ENCODE peak calls at places on chromosome 17, in six cellular contexts. One of them, this sample, is unnamed.

GRCh38 chr17:67696853-67697505 is 20.8 kb upstream of the NOL11 start:
- DNase-seq in stimulated activated CD4-positive, alpha-beta T cell treated with anti-CD3 and anti-CD28 coated beads, Interleukin-4, amount 100 ng/mL, for 24 hours: no peak
- DNase-seq in aorta: no peak
- DNase-seq in kidney glomerular epithelial cell: no peak
- DNase-seq in stimulated activated naive CD8-positive, alpha-beta T cell treated with anti-CD3 and anti-CD28 coated beads, Interleukin-15, amount 100 ng/mL, for 72 hours: no peak
- DNase-seq in GM12891: no peak
- DNase-seq in this sample: no peak

GRCh38 chr17:2170023-2170422 is 115.1 kb downstream of the HIC1 start:
- DNase-seq in stimulated activated CD4-positive, alpha-beta T cell treated with anti-CD3 and anti-CD28 coated beads, Interleukin-4, amount 100 ng/mL, for 24 hours: peak; percentile 22
- DNase-seq in aorta: no peak
- DNase-seq in kidney glomerular epithelial cell: no peak
- DNase-seq in stimulated activated naive CD8-positive, alpha-beta T cell treated with anti-CD3 and anti-CD28 coated beads, Interleukin-15, amount 100 ng/mL, for 72 hours: peak; percentile 13
- DNase-seq in GM12891: peak; percentile 25
- DNase-seq in this sample: peak; percentile 35

GRCh38 chr17:69246726-69247375 is 18.2 kb upstream of the ABCA10 start:
- DNase-seq in stimulated activated CD4-positive, alpha-beta T cell treated with anti-CD3 and anti-CD28 coated beads, Interleukin-4, amount 100 ng/mL, for 24 hours: no peak
- DNase-seq in aorta: no peak
- DNase-seq in kidney glomerular epithelial cell: peak; percentile 3
- DNase-seq in stimulated activated naive CD8-positive, alpha-beta T cell treated with anti-CD3 and anti-CD28 coated beads, Interleukin-15, amount 100 ng/mL, for 72 hours: no peak
- DNase-seq in GM12891: no peak
- DNase-seq in this sample: no peak

GRCh38 chr17:43667506-43668438 is 6.0 kb upstream of the MEOX1 start:
- DNase-seq in stimulated activated CD4-positive, alpha-beta T cell treated with anti-CD3 and anti-CD28 coated beads, Interleukin-4, amount 100 ng/mL, for 24 hours: no peak
- DNase-seq in aorta: no peak
- DNase-seq in kidney glomerular epithelial cell: peak; percentile 37
- DNase-seq in stimulated activated naive CD8-positive, alpha-beta T cell treated with anti-CD3 and anti-CD28 coated beads, Interleukin-15, amount 100 ng/mL, for 72 hours: no peak
- DNase-seq in GM12891: no peak
- DNase-seq in this sample: no peak

GRCh38 chr17:57424777-57425188 is 168.5 kb downstream of the MSI2 start:
- DNase-seq in stimulated activated CD4-positive, alpha-beta T cell treated with anti-CD3 and anti-CD28 coated beads, Interleukin-4, amount 100 ng/mL, for 24 hours: no peak
- DNase-seq in aorta: no peak
- DNase-seq in kidney glomerular epithelial cell: no peak
- DNase-seq in stimulated activated naive CD8-positive, alpha-beta T cell treated with anti-CD3 and anti-CD28 coated beads, Interleukin-15, amount 100 ng/mL, for 72 hours: no peak
- DNase-seq in GM12891: no peak
- DNase-seq in this sample: no peak

GRCh38 chr17:81160306-81160705 is 5.0 kb upstream of the PVALEF start:
- DNase-seq in stimulated activated CD4-positive, alpha-beta T cell treated with anti-CD3 and anti-CD28 coated beads, Interleukin-4, amount 100 ng/mL, for 24 hours: no peak
- DNase-seq in aorta: peak; percentile 75
- DNase-seq in kidney glomerular epithelial cell: no peak
- DNase-seq in stimulated activated naive CD8-positive, alpha-beta T cell treated with anti-CD3 and anti-CD28 coated beads, Interleukin-15, amount 100 ng/mL, for 72 hours: no peak
- DNase-seq in GM12891: no peak
- DNase-seq in this sample: peak; percentile 71

GRCh38 chr17:39756376-39757079 is 18.8 kb downstream of the GRB7 start:
- DNase-seq in stimulated activated CD4-positive, alpha-beta T cell treated with anti-CD3 and anti-CD28 coated beads, Interleukin-4, amount 100 ng/mL, for 24 hours: no peak
- DNase-seq in aorta: no peak
- DNase-seq in kidney glomerular epithelial cell: no peak
- DNase-seq in stimulated activated naive CD8-positive, alpha-beta T cell treated with anti-CD3 and anti-CD28 coated beads, Interleukin-15, amount 100 ng/mL, for 72 hours: no peak
- DNase-seq in GM12891: no peak
- DNase-seq in this sample: peak; percentile 50

GRCh38 chr17:73325527-73325842 is 13.7 kb upstream of the CDC42EP4 start:
- DNase-seq in stimulated activated CD4-positive, alpha-beta T cell treated with anti-CD3 and anti-CD28 coated beads, Interleukin-4, amount 100 ng/mL, for 24 hours: no peak
- DNase-seq in aorta: no peak
- DNase-seq in kidney glomerular epithelial cell: no peak
- DNase-seq in stimulated activated naive CD8-positive, alpha-beta T cell treated with anti-CD3 and anti-CD28 coated beads, Interleukin-15, amount 100 ng/mL, for 72 hours: no peak
- DNase-seq in GM12891: no peak
- DNase-seq in this sample: peak; percentile 83

GRCh38 chr17:63369233-63369632 is 76.9 kb downstream of the CYB561 start:
- DNase-seq in stimulated activated CD4-positive, alpha-beta T cell treated with anti-CD3 and anti-CD28 coated beads, Interleukin-4, amount 100 ng/mL, for 24 hours: no peak
- DNase-seq in aorta: no peak
- DNase-seq in kidney glomerular epithelial cell: no peak
- DNase-seq in stimulated activated naive CD8-positive, alpha-beta T cell treated with anti-CD3 and anti-CD28 coated beads, Interleukin-15, amount 100 ng/mL, for 72 hours: no peak
- DNase-seq in GM12891: no peak
- DNase-seq in this sample: no peak

GRCh38 chr17:45092932-45093430 is 31.9 kb downstream of the NMT1 start:
- DNase-seq in stimulated activated CD4-positive, alpha-beta T cell treated with anti-CD3 and anti-CD28 coated beads, Interleukin-4, amount 100 ng/mL, for 24 hours: no peak
- DNase-seq in aorta: peak; percentile 92
- DNase-seq in kidney glomerular epithelial cell: peak; percentile 95
- DNase-seq in stimulated activated naive CD8-positive, alpha-beta T cell treated with anti-CD3 and anti-CD28 coated beads, Interleukin-15, amount 100 ng/mL, for 72 hours: no peak
- DNase-seq in GM12891: no peak
- DNase-seq in this sample: peak; percentile 97

GRCh38 chr17:50972579-50972978 is 106.4 kb upstream of the TOB1 start:
- DNase-seq in stimulated activated CD4-positive, alpha-beta T cell treated with anti-CD3 and anti-CD28 coated beads, Interleukin-4, amount 100 ng/mL, for 24 hours: no peak
- DNase-seq in aorta: no peak
- DNase-seq in kidney glomerular epithelial cell: no peak
- DNase-seq in stimulated activated naive CD8-positive, alpha-beta T cell treated with anti-CD3 and anti-CD28 coated beads, Interleukin-15, amount 100 ng/mL, for 72 hours: no peak
- DNase-seq in GM12891: no peak
- DNase-seq in this sample: no peak

GRCh38 chr17:67606471-67606870 is 111.3 kb upstream of the NOL11 start:
- DNase-seq in stimulated activated CD4-positive, alpha-beta T cell treated with anti-CD3 and anti-CD28 coated beads, Interleukin-4, amount 100 ng/mL, for 24 hours: no peak
- DNase-seq in aorta: no peak
- DNase-seq in kidney glomerular epithelial cell: no peak
- DNase-seq in stimulated activated naive CD8-positive, alpha-beta T cell treated with anti-CD3 and anti-CD28 coated beads, Interleukin-15, amount 100 ng/mL, for 72 hours: no peak
- DNase-seq in GM12891: no peak
- DNase-seq in this sample: no peak

GRCh38 chr17:17414316-17414937 is 62.4 kb upstream of the MED9 start:
- DNase-seq in stimulated activated CD4-positive, alpha-beta T cell treated with anti-CD3 and anti-CD28 coated beads, Interleukin-4, amount 100 ng/mL, for 24 hours: no peak
- DNase-seq in aorta: peak; percentile 55
- DNase-seq in kidney glomerular epithelial cell: no peak
- DNase-seq in stimulated activated naive CD8-positive, alpha-beta T cell treated with anti-CD3 and anti-CD28 coated beads, Interleukin-15, amount 100 ng/mL, for 72 hours: no peak
- DNase-seq in GM12891: no peak
- DNase-seq in this sample: peak; percentile 64

GRCh38 chr17:47719411-47720152 is 13.5 kb upstream of the TBX21 start:
- DNase-seq in stimulated activated CD4-positive, alpha-beta T cell treated with anti-CD3 and anti-CD28 coated beads, Interleukin-4, amount 100 ng/mL, for 24 hours: peak; percentile 82
- DNase-seq in aorta: no peak
- DNase-seq in kidney glomerular epithelial cell: no peak
- DNase-seq in stimulated activated naive CD8-positive, alpha-beta T cell treated with anti-CD3 and anti-CD28 coated beads, Interleukin-15, amount 100 ng/mL, for 72 hours: peak; percentile 82
- DNase-seq in GM12891: no peak
- DNase-seq in this sample: no peak

GRCh38 chr17:61878520-61878919 is 15.2 kb upstream of the BRIP1 start:
- DNase-seq in stimulated activated CD4-positive, alpha-beta T cell treated with anti-CD3 and anti-CD28 coated beads, Interleukin-4, amount 100 ng/mL, for 24 hours: no peak
- DNase-seq in aorta: no peak
- DNase-seq in kidney glomerular epithelial cell: no peak
- DNase-seq in stimulated activated naive CD8-positive, alpha-beta T cell treated with anti-CD3 and anti-CD28 coated beads, Interleukin-15, amount 100 ng/mL, for 72 hours: no peak
- DNase-seq in GM12891: no peak
- DNase-seq in this sample: no peak

This sample was measured in sigmoid colon.